ENCODE peak calls at places on chromosome 7, in five cellular contexts. R is hepatocyte, S is fibroblast of the conjunctiva, M is GM12878, B is GM23248. J is an unnamed sample.

GRCh38 chr7:22640269-22640668 is 86.7 kb upstream of the IL6 start:
- DNase-seq in R (no peak), S (no peak), M (peak), B (no peak), J (peak)

GRCh38 chr7:140542226-140542625 is 62.9 kb upstream of the MKRN1 start:
- DNase-seq in R (no peak), S (peak), M (no peak), B (peak), J (no peak)

GRCh38 chr7:29255199-29255838 is 60.7 kb downstream of the CHN2 start:
- DNase-seq in R (no peak), S (no peak), M (no peak), B (no peak), J (no peak)

GRCh38 chr7:116692599-116693308 is 20.8 kb downstream of the MET start:
- DNase-seq in R (no peak), S (no peak), M (no peak), B (peak), J (no peak)

GRCh38 chr7:20312562-20312961 is 18.1 kb upstream of the ITGB8 start:
- DNase-seq in R (no peak), S (no peak), M (no peak), B (no peak), J (no peak)

GRCh38 chr7:151249732-151250072 is 1.2 kb upstream of the SMARCD3 start:
- DNase-seq in R (peak), S (no peak), M (no peak), B (peak), J (no peak)

GRCh38 chr7:116355423-116355765 is 144.1 kb upstream of the CAV2 start:
- DNase-seq in R (no peak), S (no peak), M (no peak), B (no peak), J (no peak)

GRCh38 chr7:141477866-141478265 is 73.3 kb upstream of the AGK start:
- DNase-seq in R (no peak), S (no peak), M (no peak), B (peak), J (no peak)

GRCh38 chr7:123945938-123946337 is 20.9 kb downstream of the SPAM1 start:
- DNase-seq in R (no peak), S (no peak), M (no peak), B (no peak), J (no peak)

GRCh38 chr7:142785841-142786250 is 15.1 kb downstream of the PRSS2 start:
- DNase-seq in R (no peak), S (no peak), M (no peak), B (no peak), J (no peak)

GRCh38 chr7:135659159-135659837 is 3.0 kb upstream of the STMP1 start:
- DNase-seq in R (no peak), S (no peak), M (no peak), B (no peak), J (no peak)

GRCh38 chr7:4819450-4820404 is 42.1 kb downstream of the PAPOLB start:
- DNase-seq in R (no peak), S (no peak), M (no peak), B (no peak), J (no peak)

GRCh38 chr7:1541431-1542162 is 11.1 kb downstream of the MAFK start:
- DNase-seq in R (peak), S (no peak), M (no peak), B (no peak), J (no peak)

GRCh38 chr7:157208758-157209413 is 70.2 kb downstream of the UBE3C start:
- DNase-seq in R (no peak), S (no peak), M (no peak), B (no peak), J (no peak)

GRCh38 chr7:103988468-103989199 is 824 bp downstream of the RELN start:
- DNase-seq in R (peak), S (no peak), M (no peak), B (peak), J (no peak)

GRCh38 chr7:115008465-115009114 is 86.7 kb downstream of the MDFIC start:
- DNase-seq in R (peak), S (peak), M (no peak), B (peak), J (peak)

GRCh38 chr7:42480304-42480665 is 243.3 kb upstream of the GLI3 start:
- DNase-seq in R (peak), S (no peak), M (no peak), B (no peak), J (no peak)

GRCh38 chr7:50812847-50813475 is 30.3 kb upstream of the GRB10 start:
- DNase-seq in R (peak), S (peak), M (no peak), B (peak), J (no peak)

GRCh38 chr7:1235501-1236131 is 2.9 kb downstream of the UNCX start:
- DNase-seq in R (no peak), S (no peak), M (no peak), B (peak), J (no peak)

GRCh38 chr7:86664486-86664885 is 20.8 kb downstream of the GRM3 start:
- DNase-seq in R (no peak), S (no peak), M (no peak), B (no peak), J (no peak)

GRCh38 chr7:98202367-98203195 is 8.7 kb upstream of the BHLHA15 start:
- DNase-seq in R (no peak), S (no peak), M (peak), B (no peak), J (peak)

GRCh38 chr7:78539825-78540224 is 741.3 kb downstream of the PHTF2 start:
- DNase-seq in R (no peak), S (no peak), M (no peak), B (no peak), J (no peak)

GRCh38 chr7:98394377-98394836 is 6.5 kb downstream of the BAIAP2L1 start:
- DNase-seq in R (peak), S (no peak), M (no peak), B (peak), J (no peak)

GRCh38 chr7:33452805-33453502 is 323.6 kb downstream of the BBS9 start:
- DNase-seq in R (no peak), S (no peak), M (no peak), B (peak), J (no peak)

GRCh38 chr7:80967536-80968297 is 48.9 kb upstream of the SEMA3C start:
- DNase-seq in R (no peak), S (peak), M (no peak), B (no peak), J (no peak)